ENCODE peak calls at places on chromosomes 2 and 18, in nine cellular contexts. X is bronchial epithelial cell; B is Kasumi-1; G is NCI-H1092 treated with DMSO at 0.1 percent for 48 hours; V is activated T-cell treated with anti-CD3 and anti-CD28 coated beads, Interleukin-2, amount 50 U/mL, for 24 hours; W is CD8-positive, alpha-beta memory T cell; E is activated CD4-positive, alpha-beta T cell treated with anti-CD3 and anti-CD28 coated beads, Interleukin-2, amount 10 ng/mL, durations not matched to agents 24 days and 14 days; S is G401; I is NCI-H774. Q is an unnamed sample.

GRCh38 chr18:3140986-3141639 is 78.7 kb downstream of the MYOM1 start:
- DNase-seq in X (no peak), B (no peak), G (no peak), V (no peak), W (no peak), E (peak; percentile 38), S (no peak), I (no peak), Q (no peak)

GRCh38 chr2:191693778-191694177 is 15.8 kb downstream of the NABP1 start:
- DNase-seq in X (no peak), B (no peak), G (no peak), V (no peak), W (no peak), E (no peak), S (no peak), I (no peak), Q (no peak)

GRCh38 chr2:26579723-26580040 is 61.5 kb downstream of the CIB4 start:
- DNase-seq in X (no peak), B (no peak), G (no peak), V (no peak), W (no peak), E (no peak), S (no peak), I (no peak), Q (no peak)

GRCh38 chr2:196160101-196160500 is 11.3 kb downstream of the STK17B start:
- DNase-seq in X (peak; percentile 87), B (peak; percentile 100), G (no peak), V (no peak), W (peak; percentile 80), E (peak; percentile 93), S (no peak), I (no peak), Q (no peak)

GRCh38 chr18:10912790-10913560 is 236.4 kb downstream of the PIEZO2 start:
- DNase-seq in X (no peak), B (no peak), G (no peak), V (no peak), W (no peak), E (no peak), S (no peak), I (no peak), Q (no peak)

GRCh38 chr2:178208817-178209216 is 14.5 kb downstream of the OSBPL6 start:
- DNase-seq in X (no peak), B (no peak), G (no peak), V (no peak), W (no peak), E (no peak), S (no peak), I (no peak), Q (no peak)

GRCh38 chr2:231935207-231935524 is 9.0 kb upstream of the NPPC start:
- DNase-seq in X (no peak), B (no peak), G (no peak), V (no peak), W (no peak), E (no peak), S (no peak), I (no peak), Q (no peak)

GRCh38 chr2:154457291-154457690 is 241.2 kb upstream of the KCNJ3 start:
- DNase-seq in X (peak; percentile 7), B (no peak), G (no peak), V (no peak), W (no peak), E (no peak), S (no peak), I (no peak), Q (no peak)

GRCh38 chr2:42492691-42493467 is 903 bp downstream of the KCNG3 start:
- DNase-seq in X (no peak), B (no peak), G (no peak), V (peak; percentile 61), W (peak; percentile 47), E (peak; percentile 80), S (no peak), I (peak; percentile 54), Q (no peak)

GRCh38 chr2:95353613-95354468 is 48.7 kb upstream of the FAHD2A start:
- DNase-seq in X (no peak), B (peak; percentile 56), G (no peak), V (no peak), W (no peak), E (no peak), S (no peak), I (no peak), Q (no peak)

GRCh38 chr2:226891780-226892590 is 56.1 kb downstream of the RHBDD1 start:
- DNase-seq in X (peak; percentile 51), B (no peak), G (no peak), V (no peak), W (no peak), E (no peak), S (no peak), I (no peak), Q (no peak)

GRCh38 chr2:45968946-45969584 is 317.6 kb downstream of the PRKCE start:
- DNase-seq in X (no peak), B (no peak), G (no peak), V (no peak), W (no peak), E (no peak), S (no peak), I (no peak), Q (no peak)

GRCh38 chr18:45628979-45629958 is 14.0 kb downstream of the SLC14A2 start:
- DNase-seq in X (peak; percentile 84), B (peak; percentile 14), G (no peak), V (no peak), W (no peak), E (no peak), S (no peak), I (no peak), Q (no peak)

GRCh38 chr2:200159829-200160781 is 146.4 kb upstream of the SPATS2L start:
- DNase-seq in X (peak; percentile 43), B (no peak), G (no peak), V (no peak), W (no peak), E (no peak), S (no peak), I (no peak), Q (no peak)

Q was measured in NCI-H446 treated with DMSO at 0.1 percent for 48 hours.